ENCODE peak calls at places on chromosomes 13 and 19, in five cellular contexts. F is gastrocnemius medialis, I is thoracic aorta, J is psoas muscle, N is tibial nerve. E is an unnamed sample.
A peak's percentile ranks its signal among the peaks of the same experiment; 100 is the strongest.

GRCh38 chr13:30364133-30364532 is 56.8 kb upstream of the KATNAL1 start:
- DNase-seq in J (no peak), F (no peak), N (no peak), I (no peak), E (no peak)

GRCh38 chr13:47175172-47175806 is 278.4 kb upstream of the HTR2A start:
- DNase-seq in F (no peak), N (no peak), I (no peak), J (no peak), E (no peak)

GRCh38 chr19:34841780-34842179 is 68.8 kb upstream of the ZNF599 start:
- DNase-seq in J (no peak), F (no peak), N (no peak), I (no peak), E (no peak)

GRCh38 chr13:59356607-59357006 is 807.1 kb downstream of the DIAPH3 start:
- DNase-seq in J (peak; percentile 69), F (peak; percentile 6), N (no peak), I (no peak), E (peak; percentile 16)

GRCh38 chr13:33910267-33910666 is 92.3 kb downstream of the RFC3 start:
- DNase-seq in F (no peak), J (no peak), I (no peak), N (no peak), E (no peak)

GRCh38 chr19:18468930-18469244 is 31.0 kb upstream of the ISYNA1 start:
- DNase-seq in I (no peak), N (no peak), F (no peak), J (no peak), E (no peak)

GRCh38 chr19:44346556-44346955 is 9.9 kb downstream of the ZNF112 start:
- DNase-seq in F (no peak), N (no peak), J (no peak), I (no peak), E (no peak)

GRCh38 chr13:109281823-109282239 is 504.6 kb downstream of the IRS2 start:
- DNase-seq in F (peak; percentile 63), I (no peak), N (no peak), J (peak; percentile 60), E (no peak)

GRCh38 chr13:41411536-41411935 is 45.8 kb upstream of the RGCC start:
- DNase-seq in F (no peak), J (no peak), I (no peak), N (no peak), E (no peak)

DNA sequence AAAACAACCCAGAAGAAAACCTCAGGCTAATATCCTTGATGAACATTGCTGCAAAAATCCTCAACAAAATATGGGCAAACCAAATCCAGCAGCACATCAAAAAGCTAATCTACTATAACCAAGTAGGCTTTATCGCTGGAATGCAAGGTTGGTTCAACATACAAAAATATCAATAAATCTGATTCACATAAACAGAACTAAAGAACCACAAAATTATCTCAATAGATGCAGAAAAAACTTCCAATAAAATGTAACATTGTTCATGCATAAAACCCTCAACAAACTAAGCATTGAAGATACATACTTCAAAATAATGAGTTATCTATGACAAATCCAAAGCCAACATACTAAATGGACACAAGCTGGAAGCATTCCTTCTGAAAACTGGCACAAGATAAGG is 8.8 kb downstream of the ZNF724 start:
- DNase-seq in I (no peak), N (no peak), J (no peak), F (no peak), E (no peak)
- H3K9me3 ChIP-seq in I (peaks cover 13% of the 10 kb centered on the region), N (no peaks in the 10 kb centered on the region), J (peaks cover 15% of the 10 kb centered on the region), F (no peaks in the 10 kb centered on the region), E (peaks cover 58% of the 10 kb centered on the region)

GRCh38 chr19:14703833-14704232 is 14.0 kb downstream of the ZNF333 start:
- DNase-seq in N (no peak), I (no peak), J (no peak), F (no peak), E (no peak)

GRCh38 chr19:14695471-14695870 is 5.6 kb downstream of the ZNF333 start:
- DNase-seq in I (no peak), J (no peak), N (no peak), F (no peak), E (no peak)

GRCh38 chr19:14699641-14700040 is 9.8 kb downstream of the ZNF333 start:
- DNase-seq in I (no peak), F (no peak), J (no peak), N (no peak), E (no peak)

GRCh38 chr19:14704450-14704849 is 14.6 kb downstream of the ZNF333 start:
- DNase-seq in I (no peak), F (no peak), J (no peak), N (no peak), E (no peak)

DNA sequence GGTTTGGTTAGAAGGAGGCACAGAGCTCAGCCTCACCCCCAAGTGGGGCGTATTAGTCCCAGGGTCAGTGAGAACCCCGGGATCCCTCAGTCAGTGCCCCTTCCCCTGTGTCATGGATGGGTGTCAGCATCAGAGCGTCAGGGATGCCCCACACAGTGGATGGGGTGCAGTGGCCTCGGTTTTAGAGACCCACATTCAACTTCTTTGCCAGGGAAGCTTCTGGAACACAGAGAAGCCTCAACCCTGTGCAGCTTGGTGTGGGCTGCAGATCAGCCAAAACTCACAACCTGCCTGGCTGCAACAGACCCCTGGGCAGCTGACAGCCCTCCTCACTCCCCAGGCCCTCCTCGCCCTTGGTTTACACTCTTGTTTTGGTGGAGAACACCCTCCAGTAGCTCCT is 10.9 kb downstream of the ZNF333 start:
- DNase-seq in N (no peak), I (no peak), F (no peak), J (no peak), E (no peak)
- H3K9me3 ChIP-seq in N (no peaks in the 10 kb centered on the region), I (no peaks in the 10 kb centered on the region), F (no peaks in the 10 kb centered on the region), J (no peaks in the 10 kb centered on the region), E (no peaks in the 10 kb centered on the region)

DNA sequence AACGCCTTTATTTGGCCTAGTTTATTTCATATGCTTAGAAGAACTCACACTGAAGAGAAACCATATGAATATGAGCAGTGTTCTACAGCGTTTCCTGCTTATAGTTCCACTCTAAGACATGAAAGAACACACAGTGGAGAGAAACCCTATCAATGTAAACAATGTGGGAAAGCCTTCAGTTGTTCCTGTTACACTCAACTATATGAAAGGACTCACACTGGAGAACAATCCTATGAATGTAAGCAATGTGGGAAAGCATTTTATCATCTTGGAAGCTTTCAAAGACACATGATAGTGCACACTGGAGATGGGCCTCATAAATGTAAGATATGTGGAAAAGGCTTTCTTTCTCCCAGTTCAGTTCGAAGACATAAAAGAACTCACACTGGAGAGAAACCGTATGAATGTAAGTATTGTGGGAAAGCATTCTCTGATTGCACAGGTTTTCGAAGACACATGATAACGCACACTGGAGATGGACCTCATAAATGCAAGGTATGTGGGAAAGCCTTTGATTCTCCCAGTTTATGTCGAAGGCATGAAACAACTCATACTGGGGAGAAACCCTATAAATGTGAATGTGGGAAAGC is 13.7 kb downstream of the ZNF441 start:
- DNase-seq in I (no peak), J (no peak), F (no peak), N (no peak), E (no peak)
- H3K9me3 ChIP-seq in I (peaks cover 100% of the 10 kb centered on the region), J (peaks cover 69% of the 10 kb centered on the region), F (peaks cover 23% of the 10 kb centered on the region), N (peaks cover 22% of the 10 kb centered on the region), E (peaks cover 82% of the 10 kb centered on the region)

DNA sequence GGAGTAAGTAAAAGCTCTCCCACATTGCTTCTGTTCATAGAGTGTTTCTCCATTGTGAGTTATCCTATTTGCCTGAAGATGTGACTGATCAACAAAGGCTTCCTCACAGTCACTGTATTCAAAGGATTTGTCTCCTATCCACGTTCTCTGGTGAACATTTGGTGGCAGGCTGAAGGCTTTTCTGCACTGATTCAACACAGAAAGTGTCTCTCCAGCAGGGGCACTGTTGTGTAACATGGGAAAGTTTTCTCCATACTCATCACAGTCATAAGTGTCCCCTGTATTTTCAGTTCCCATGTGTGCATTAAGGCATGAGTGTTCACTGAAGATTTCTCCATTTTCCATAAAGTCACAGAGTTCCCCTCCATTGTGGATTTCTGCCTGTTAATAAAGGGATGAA is 17.6 kb downstream of the ZNF121 start:
- DNase-seq in J (no peak), I (no peak), F (no peak), N (no peak), E (no peak)
- H3K9me3 ChIP-seq in J (peaks cover 98% of the 10 kb centered on the region), I (peaks cover 99% of the 10 kb centered on the region), F (peaks cover 47% of the 10 kb centered on the region), N (peaks cover 43% of the 10 kb centered on the region), E (peaks cover 100% of the 10 kb centered on the region)

DNA sequence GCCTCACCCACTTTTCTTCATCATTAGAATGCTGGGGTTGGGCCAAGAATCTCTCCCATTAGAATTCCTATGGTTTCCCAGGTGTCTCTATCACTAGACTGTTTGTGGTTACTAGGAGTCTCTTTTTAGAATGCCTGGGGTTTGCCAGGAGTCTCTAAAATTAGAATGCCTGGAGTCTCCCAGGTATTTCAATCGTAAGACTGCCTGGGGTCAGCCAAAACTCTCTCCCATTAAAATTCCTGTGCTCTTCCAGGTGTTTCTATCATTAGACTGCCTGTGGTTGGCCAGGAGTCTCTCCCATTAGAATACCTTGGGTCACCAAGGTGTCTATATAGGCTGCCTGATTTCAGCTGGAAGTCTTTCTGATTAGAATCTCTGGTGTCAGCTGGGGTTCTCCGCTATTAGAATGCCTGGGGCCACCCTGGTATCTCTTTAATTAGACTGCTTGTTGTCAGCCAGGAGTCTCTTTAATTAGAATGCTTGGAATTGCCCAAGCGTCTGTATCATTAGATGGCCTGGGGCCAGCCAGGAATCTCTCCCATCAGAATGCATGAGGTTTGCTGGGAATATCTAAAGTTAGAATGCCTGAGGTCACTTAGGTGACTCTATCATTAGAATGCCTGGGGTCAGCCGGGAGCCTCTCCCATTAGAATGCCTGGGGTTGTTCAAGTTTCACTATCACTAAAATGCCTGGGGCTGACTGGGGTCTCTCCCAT is 1479.2 kb downstream of the UQCRFS1 start:
- DNase-seq in N (no peak), J (no peak), I (no peak), F (no peak), E (no peak)
- H3K9me3 ChIP-seq in N (no peaks in the 10 kb centered on the region), J (no peaks in the 10 kb centered on the region), I (peaks cover 47% of the 10 kb centered on the region), F (no peaks in the 10 kb centered on the region), E (peaks cover 68% of the 10 kb centered on the region)

GRCh38 chr19:56942749-56943148 is 102.2 kb upstream of the PEG3 start:
- DNase-seq in I (no peak), N (no peak), F (no peak), J (peak; percentile 54), E (peak; percentile 57)

GRCh38 chr19:56946164-56946563 is 105.6 kb upstream of the PEG3 start:
- DNase-seq in J (no peak), F (no peak), I (no peak), N (no peak), E (no peak)

GRCh38 chr19:56949651-56950050 is 109.1 kb upstream of the PEG3 start:
- DNase-seq in I (no peak), N (no peak), F (no peak), J (no peak), E (no peak)

GRCh38 chr19:56951672-56952071 is 111.1 kb upstream of the PEG3 start:
- DNase-seq in N (no peak), J (no peak), I (no peak), F (no peak), E (no peak)

DNA sequence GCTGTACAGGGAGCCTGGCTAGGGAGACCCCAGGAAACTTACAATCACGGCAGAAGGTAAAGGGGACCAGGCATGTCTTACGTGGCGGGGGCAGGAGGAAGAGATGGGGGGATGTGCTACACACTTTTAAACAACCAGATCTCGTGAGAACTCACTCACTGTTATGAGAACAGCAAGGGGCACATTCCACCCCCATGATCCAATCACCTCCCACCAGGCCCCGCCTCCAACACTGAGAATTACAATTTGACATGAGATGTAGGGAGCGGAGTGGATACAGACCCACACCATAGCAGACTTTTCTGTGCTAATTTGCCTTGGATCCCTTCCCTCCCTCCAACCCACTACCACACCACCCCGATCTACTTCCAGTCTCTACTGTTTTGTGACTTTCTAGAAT is 106.7 kb upstream of the PEG3 start:
- DNase-seq in F (no peak), N (no peak), I (no peak), J (no peak), E (no peak)
- H3K9me3 ChIP-seq in F (no peaks in the 10 kb centered on the region), N (no peaks in the 10 kb centered on the region), I (no peaks in the 10 kb centered on the region), J (no peaks in the 10 kb centered on the region), E (peaks cover 57% of the 10 kb centered on the region)